ENCODE peak calls at places on chromosome 14, in nine cellular contexts. U is GM06990, E is AG09309, O is upper lobe of right lung, F is transverse colon, X is pancreas, A is HFFc6, K is esophagus muscularis mucosa, H is RWPE1. R is an unnamed sample.

GRCh38 chr14:77985235-77985634 is 184.9 kb upstream of the NRXN3 start:
- DNase-seq in U (no peak), E (no peak), O (no peak), F (no peak), X (no peak), A (no peak), K (peak), H (no peak), R (no peak)

GRCh38 chr14:23431486-23431885 is 4.0 kb downstream of the MYH7 start:
- DNase-seq in U (no peak), E (no peak), O (no peak), F (no peak), X (no peak), A (no peak), K (no peak), H (no peak), R (no peak)

GRCh38 chr14:34003052-34003668 is 52.3 kb upstream of the EGLN3 start:
- DNase-seq in U (no peak), E (no peak), O (no peak), F (no peak), X (no peak), A (no peak), K (no peak), H (no peak), R (no peak)

GRCh38 chr14:99181246-99181645 is 90.8 kb downstream of the BCL11B start:
- DNase-seq in U (no peak), E (no peak), O (no peak), F (no peak), X (no peak), A (no peak), K (no peak), H (no peak), R (no peak)

GRCh38 chr14:65210827-65211192 is 108.5 kb upstream of the MAX start:
- DNase-seq in U (no peak), E (no peak), O (no peak), F (no peak), X (no peak), A (no peak), K (no peak), H (no peak), R (no peak)

GRCh38 chr14:60648169-60648933 is 926 bp downstream of the SIX1 start:
- DNase-seq in U (peak), E (no peak), O (no peak), F (no peak), X (peak), A (no peak), K (no peak), H (peak), R (peak)

GRCh38 chr14:89773151-89773550 is 181.4 kb downstream of the EFCAB11 start:
- DNase-seq in U (peak), E (no peak), O (no peak), F (no peak), X (no peak), A (no peak), K (no peak), H (no peak), R (no peak)

GRCh38 chr14:23831591-23831990 is 122.0 kb upstream of the DHRS4 start:
- DNase-seq in U (no peak), E (no peak), O (no peak), F (no peak), X (no peak), A (no peak), K (peak), H (no peak), R (no peak)

GRCh38 chr14:32933623-32933942 is 5.1 kb upstream of the NPAS3 start:
- DNase-seq in U (no peak), E (no peak), O (no peak), F (no peak), X (no peak), A (peak), K (no peak), H (no peak), R (no peak)
- TF ChIP-seq CTCF in U (no peak), E (peak), O (no peak), F (no peak), X (no peak), A (peak), K (peak), H (no peak), R (no peak)

DNA sequence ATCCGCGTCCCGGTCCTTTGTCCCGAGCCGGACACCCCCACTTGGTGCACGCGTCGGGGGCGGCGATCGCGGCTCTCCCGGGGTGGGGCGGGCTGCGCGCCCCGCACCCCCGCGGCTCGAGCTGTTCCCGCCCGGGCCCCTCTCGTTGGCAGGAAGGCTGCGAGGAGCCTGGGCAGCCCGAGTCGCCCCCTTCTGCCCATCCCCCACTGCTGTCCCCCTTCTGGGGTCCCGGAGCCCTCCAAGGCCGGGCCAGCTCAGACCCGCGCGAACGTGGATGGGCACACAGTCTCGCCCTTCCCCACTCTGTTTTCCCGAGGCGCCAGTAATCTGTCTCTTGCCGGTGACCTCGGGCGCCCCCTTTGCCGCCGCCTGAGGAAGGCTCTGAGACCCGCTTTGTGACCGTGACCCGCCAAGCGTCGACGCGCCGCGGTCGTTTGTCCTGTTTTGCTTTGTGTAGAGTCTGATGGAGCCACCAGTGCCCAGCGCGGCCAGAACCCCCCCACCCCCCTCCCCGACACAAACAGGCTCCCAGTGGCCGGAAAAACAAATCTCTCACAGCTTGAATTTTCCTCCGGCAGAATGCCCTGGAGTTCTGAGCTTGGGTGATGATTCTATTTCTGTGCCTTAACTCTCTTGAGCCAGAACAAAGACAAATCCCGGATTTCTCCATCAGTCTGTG is 610 bp downstream of the C14orf132 start:
- DNase-seq in U (no peak), E (no peak), O (peak), F (no peak), X (peak), A (peak), K (no peak), H (no peak), R (peak)
- TF ChIP-seq CTCF in U (peak), E (no peak), O (peak), F (no peak), X (no peak), A (peak), K (no peak), H (peak), R (no peak)

GRCh38 chr14:71856199-71856919 is 75.9 kb upstream of the RGS6 start:
- DNase-seq in U (peak), E (no peak), O (no peak), F (no peak), X (no peak), A (no peak), K (no peak), H (no peak), R (no peak)

GRCh38 chr14:71852201-71852600 is 80.0 kb upstream of the RGS6 start:
- DNase-seq in U (no peak), E (no peak), O (no peak), F (no peak), X (no peak), A (no peak), K (no peak), H (no peak), R (no peak)

DNA sequence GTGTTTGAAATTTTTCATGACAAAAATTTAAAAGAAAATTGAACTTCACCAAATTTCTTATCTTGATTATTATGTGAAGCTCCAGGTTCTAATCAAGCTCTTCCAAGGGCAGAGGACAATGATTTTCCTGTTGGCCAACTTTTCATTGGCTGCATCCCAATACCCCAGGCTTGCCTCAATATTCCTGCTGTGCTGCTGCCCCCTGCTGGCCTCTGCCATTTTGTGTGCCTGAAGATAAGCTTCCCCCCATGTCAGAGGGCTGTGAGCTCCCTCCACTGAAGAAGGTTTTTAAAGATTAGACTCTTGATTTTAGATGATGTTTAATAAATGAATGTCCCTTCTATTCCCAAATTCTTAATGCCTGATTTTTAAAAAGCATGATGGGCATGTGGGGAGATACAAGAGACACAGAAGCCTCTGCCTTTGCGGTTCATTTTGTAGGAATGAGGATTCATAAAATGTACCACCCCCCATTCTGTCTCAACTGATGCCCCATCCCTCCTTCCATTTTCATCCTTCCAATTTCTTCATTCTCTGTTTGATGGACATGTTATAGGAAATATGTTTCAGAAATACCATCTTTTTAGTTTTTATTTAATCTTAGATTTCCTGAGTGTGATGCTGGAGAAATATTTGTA is 76.7 kb upstream of the RGS6 start:
- DNase-seq in U (peak), E (peak), O (peak), F (peak), X (no peak), A (peak), K (no peak), H (peak), R (peak)
- TF ChIP-seq CTCF in U (peak), E (peak), O (peak), F (peak), X (no peak), A (peak), K (peak), H (peak), R (peak)

GRCh38 chr14:105472496-105472991 is 2.1 kb upstream of the CRIP2 start:
- DNase-seq in U (no peak), E (no peak), O (no peak), F (no peak), X (no peak), A (no peak), K (no peak), H (no peak), R (no peak)

GRCh38 chr14:105471823-105472495 is 2.7 kb upstream of the CRIP2 start:
- DNase-seq in U (no peak), E (no peak), O (no peak), F (no peak), X (no peak), A (no peak), K (no peak), H (no peak), R (no peak)

GRCh38 chr14:105470163-105470811 is 4.3 kb upstream of the CRIP2 start:
- DNase-seq in U (no peak), E (no peak), O (no peak), F (no peak), X (no peak), A (no peak), K (no peak), H (no peak), R (no peak)

GRCh38 chr14:105469456-105470162 is 5.0 kb upstream of the CRIP2 start:
- DNase-seq in U (no peak), E (no peak), O (no peak), F (no peak), X (no peak), A (no peak), K (no peak), H (no peak), R (no peak)

GRCh38 chr14:105470812-105471771 is 3.5 kb upstream of the CRIP2 start:
- DNase-seq in U (no peak), E (no peak), O (no peak), F (no peak), X (no peak), A (no peak), K (no peak), H (no peak), R (peak)
- TF ChIP-seq CTCF in U (no peak), E (no peak), O (no peak), F (no peak), X (no peak), A (peak), K (peak), H (no peak), R (peak)

GRCh38 chr14:62130441-62130840 is 368.2 kb downstream of the SNAPC1 start:
- DNase-seq in U (no peak), E (no peak), O (no peak), F (no peak), X (no peak), A (no peak), K (no peak), H (no peak), R (no peak)
- TF ChIP-seq CTCF in U (no peak), E (no peak), O (no peak), F (no peak), X (no peak), A (no peak), K (no peak), H (no peak), R (no peak)